ENCODE peak calls at places on chromosomes 12 and 14, in five cellular contexts. F is CD8-positive, alpha-beta memory T cell; K is mammary epithelial cell; D is uterus; X is hepatocyte. J is an unnamed sample.
A peak's percentile ranks its signal among the peaks of the same experiment; 100 is the strongest.

GRCh38 chr12:16359512-16360491 is 12.4 kb downstream of the MGST1 start:
- DNase-seq in D (no peak), X (peak; percentile 68), K (peak; percentile 25), F (no peak), J (no peak)

GRCh38 chr14:81313775-81314429 is 86.2 kb downstream of the STON2 start:
- DNase-seq in K (peak; percentile 90), X (no peak), F (no peak), D (no peak), J (peak; percentile 80)

GRCh38 chr14:77022219-77022852 is 6.2 kb downstream of the IRF2BPL start:
- DNase-seq in D (no peak), X (peak; percentile 17), K (no peak), F (no peak), J (no peak)

GRCh38 chr12:12915654-12916053 is 24.3 kb downstream of the GPRC5A start:
- DNase-seq in F (no peak), D (no peak), X (no peak), K (no peak), J (no peak)

GRCh38 chr14:61889914-61890351 is 127.7 kb downstream of the SNAPC1 start:
- DNase-seq in X (no peak), K (no peak), D (no peak), F (no peak), J (no peak)

GRCh38 chr14:36659010-36659821 is 2.4 kb upstream of the PAX9 start:
- DNase-seq in K (no peak), D (no peak), X (no peak), F (no peak), J (no peak)

GRCh38 chr12:110058875-110059615 is 10.7 kb upstream of the C12orf76 start:
- DNase-seq in X (no peak), D (no peak), F (no peak), K (no peak), J (no peak)

GRCh38 chr12:16526693-16527092 is 79.3 kb downstream of the LMO3 start:
- DNase-seq in F (no peak), K (peak; percentile 70), X (peak; percentile 34), D (peak; percentile 67), J (no peak)

GRCh38 chr14:54108481-54109471 is 152.2 kb upstream of the BMP4 start:
- DNase-seq in X (no peak), K (peak; percentile 75), D (no peak), F (no peak), J (peak; percentile 50)

GRCh38 chr12:96400631-96401060 is 407 bp upstream of the CDK17 start:
- DNase-seq in F (no peak), K (peak; percentile 45), X (no peak), D (no peak), J (no peak)

GRCh38 chr12:42961395-42961794 is 371.8 kb upstream of the PRICKLE1 start:
- DNase-seq in F (no peak), X (peak; percentile 9), K (peak; percentile 95), D (no peak), J (peak; percentile 89)

GRCh38 chr14:103657466-103657865 is 28.5 kb downstream of the KLC1 start:
- DNase-seq in X (no peak), K (no peak), F (no peak), D (peak; percentile 40), J (no peak)

GRCh38 chr14:63362305-63362914 is 43.7 kb upstream of the GPHB5 start:
- DNase-seq in K (no peak), D (no peak), F (no peak), X (peak; percentile 8), J (no peak)

GRCh38 chr12:86193931-86194330 is 62.3 kb downstream of the MGAT4C start:
- DNase-seq in X (no peak), K (peak; percentile 23), F (no peak), D (no peak), J (no peak)

GRCh38 chr12:66043035-66043434 is 87.5 kb downstream of the LLPH start:
- DNase-seq in D (no peak), F (no peak), K (no peak), X (no peak), J (no peak)

GRCh38 chr12:48542300-48542928 is 17.0 kb downstream of the OR8S1 start:
- DNase-seq in K (peak; percentile 42), D (no peak), F (peak; percentile 11), X (peak; percentile 25), J (no peak)

GRCh38 chr14:35285168-35285990 is 6.8 kb upstream of the PSMA6 start:
- DNase-seq in K (peak; percentile 18), F (no peak), D (no peak), X (no peak), J (no peak)

GRCh38 chr12:122399592-122400373 is 22.7 kb downstream of the CLIP1 start:
- DNase-seq in X (peak; percentile 88), F (peak; percentile 14), D (peak; percentile 75), K (peak; percentile 75), J (peak; percentile 79)

GRCh38 chr14:73753887-73754880 is 40.0 kb upstream of the PNMA1 start:
- DNase-seq in X (no peak), K (no peak), D (no peak), F (no peak), J (no peak)

GRCh38 chr14:75153295-75153694 is 23.1 kb downstream of the TMED10 start:
- DNase-seq in D (no peak), K (no peak), X (peak; percentile 22), F (no peak), J (no peak)

GRCh38 chr14:75156901-75157300 is 19.5 kb downstream of the TMED10 start:
- DNase-seq in K (peak; percentile 21), X (no peak), F (no peak), D (no peak), J (no peak)

GRCh38 chr14:75158843-75159614 is 17.4 kb downstream of the TMED10 start:
- DNase-seq in K (no peak), X (no peak), D (no peak), F (no peak), J (no peak)

GRCh38 chr14:75156111-75156510 is 20.3 kb downstream of the TMED10 start:
- DNase-seq in K (no peak), F (no peak), D (no peak), X (no peak), J (no peak)

DNA sequence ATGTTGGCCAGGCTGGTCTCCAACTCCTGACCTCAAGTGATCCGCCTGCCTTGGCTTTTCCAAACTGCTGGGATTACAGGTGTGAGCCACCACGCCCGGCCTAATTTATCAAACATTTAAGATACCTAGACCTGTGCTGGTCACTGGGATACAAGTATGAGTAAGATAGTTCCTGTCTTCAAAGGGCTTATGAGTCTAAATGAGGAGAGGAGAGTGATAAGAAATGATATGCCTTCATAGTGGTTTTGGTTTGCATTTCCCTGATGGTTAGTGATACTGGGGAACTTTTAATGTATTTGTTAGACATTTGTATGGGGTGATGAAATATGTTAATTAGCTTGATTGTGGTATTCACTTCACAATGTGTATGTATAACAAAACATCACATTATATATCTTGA is 21.3 kb downstream of the TMED10 start:
- DNase-seq in X (no peak), K (no peak), D (no peak), F (no peak), J (no peak)
- H3K27ac ChIP-seq in X (no peak overlapping the region), K (no peak overlapping the region), D (no peak overlapping the region), F (no peak overlapping the region), J (no peak overlapping the region)

GRCh38 chr12:20458011-20458410 is 89.7 kb downstream of the PDE3A start:
- DNase-seq in F (no peak), K (no peak), D (no peak), X (no peak), J (no peak)
- H3K27ac ChIP-seq in F (no peak overlapping the region), K (no peak overlapping the region), D (no peak overlapping the region), X (no peak overlapping the region), J (no peak overlapping the region)

GRCh38 chr14:69711471-69712216 is 55.3 kb upstream of the SRSF5 start:
- DNase-seq in K (no peak), F (no peak), X (no peak), D (no peak), J (no peak)
- H3K27ac ChIP-seq in K (peak overlapping the region; percentile 73), F (no peak overlapping the region), X (no peak overlapping the region), D (peak overlapping the region; percentile 75), J (peak overlapping the region; percentile 97)

GRCh38 chr12:542290-543113 is 82.8 kb downstream of the B4GALNT3 start:
- DNase-seq in D (no peak), X (no peak), K (no peak), F (no peak), J (no peak)
- H3K27ac ChIP-seq in D (no peak overlapping the region), X (no peak overlapping the region), K (no peak overlapping the region), F (no peak overlapping the region), J (no peak overlapping the region)

GRCh38 chr12:80045594-80045993 is 53.7 kb upstream of the OTOGL start:
- DNase-seq in X (no peak), D (no peak), F (no peak), K (peak; percentile 81), J (peak; percentile 77)
- H3K27ac ChIP-seq in X (no peak overlapping the region), D (no peak overlapping the region), F (no peak overlapping the region), K (peak overlapping the region; percentile 41), J (peak overlapping the region; percentile 25)

DNA sequence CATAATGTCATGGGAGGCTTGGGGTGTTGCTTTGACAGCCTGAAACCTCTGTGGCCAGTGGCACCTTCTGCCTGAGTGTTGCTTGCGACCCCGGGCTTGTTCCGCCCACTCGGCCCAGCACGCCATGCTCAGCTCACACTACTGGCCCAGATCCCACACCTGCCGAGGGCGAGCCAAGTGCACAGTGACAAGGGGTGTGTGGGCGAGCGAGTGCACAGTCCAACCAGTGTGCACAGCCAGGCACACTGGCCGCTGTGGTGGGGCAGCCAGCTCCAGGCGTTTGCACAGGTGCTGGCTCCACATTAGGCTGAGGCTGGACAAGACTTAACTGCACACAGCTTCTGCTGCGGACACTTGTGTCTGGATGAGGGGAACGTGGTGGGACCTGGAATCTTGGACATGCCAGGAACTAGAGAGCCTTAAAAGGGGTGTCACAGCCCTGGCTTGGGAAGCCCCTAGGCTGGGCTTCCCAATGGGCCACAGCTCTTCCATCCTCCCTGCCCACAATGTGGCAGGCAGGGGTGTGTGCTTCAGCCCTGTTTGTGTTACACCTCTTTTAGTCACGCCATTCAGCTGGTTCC is 609.2 kb upstream of the FOXG1 start:
- DNase-seq in K (no peak), F (no peak), D (no peak), X (no peak), J (no peak)
- H3K27ac ChIP-seq in K (no peak overlapping the region), F (no peak overlapping the region), D (no peak overlapping the region), X (no peak overlapping the region), J (no peak overlapping the region)

DNA sequence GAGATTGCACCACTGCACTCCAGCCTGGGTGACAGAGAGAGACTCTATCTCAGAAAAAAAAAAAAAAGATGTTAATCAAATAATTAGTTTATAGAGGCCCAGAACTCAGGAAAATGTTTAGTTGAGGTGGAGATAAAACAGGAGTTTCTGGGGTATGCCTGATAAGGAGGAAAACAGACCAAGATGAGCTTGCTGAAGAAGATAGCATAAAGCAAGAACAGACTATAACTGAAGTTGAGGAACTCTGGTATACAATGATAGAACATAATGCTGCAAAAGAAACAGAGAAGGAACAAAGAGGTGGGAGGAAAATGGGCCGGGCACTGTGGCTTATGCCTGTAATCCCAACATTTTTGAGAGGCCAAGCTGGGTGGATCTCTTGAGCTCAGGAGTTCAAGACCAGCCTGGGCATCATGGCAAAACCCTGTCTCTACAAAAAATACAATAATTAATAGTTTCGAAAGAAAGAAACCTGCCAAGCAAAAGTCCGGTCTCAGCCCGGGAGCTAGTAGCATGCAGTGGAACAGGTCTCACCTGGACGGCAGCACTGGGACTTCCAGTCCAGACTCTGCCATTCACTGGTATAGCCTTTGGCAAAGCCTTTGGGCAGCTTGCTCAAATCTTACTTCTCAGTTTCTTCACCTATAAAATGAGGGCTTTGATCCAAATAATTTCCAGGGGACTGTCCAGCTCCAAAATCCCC is 25.4 kb downstream of the SLC35E3 start:
- DNase-seq in K (no peak), F (no peak), X (no peak), D (no peak), J (no peak)
- H3K27ac ChIP-seq in K (no peak overlapping the region), F (no peak overlapping the region), X (no peak overlapping the region), D (no peak overlapping the region), J (no peak overlapping the region)